ENCODE peak calls at places on chromosomes 12 and 14, in four cellular contexts. N is IMR-90, C is NCI-H2107, Y is left ventricle myocardium inferior. Z is an unnamed sample.

GRCh38 chr14:99035268-99035667 is 236.7 kb downstream of the BCL11B start:
- DNase-seq in N (no peak), C (no peak), Y (peak; percentile 59), Z (no peak)

GRCh38 chr12:122203968-122204828 is 689 bp downstream of the B3GNT4 start:
- DNase-seq in N (no peak), C (no peak), Y (no peak), Z (no peak)

GRCh38 chr12:1262008-1262407 is 271.0 kb downstream of the ERC1 start:
- DNase-seq in N (no peak), C (no peak), Y (no peak), Z (no peak)

GRCh38 chr14:94989946-94990345 is 167.4 kb downstream of the DICER1 start:
- DNase-seq in N (no peak), C (no peak), Y (no peak), Z (no peak)

GRCh38 chr12:108103517-108103916 is 25.6 kb upstream of the WSCD2 start:
- DNase-seq in N (no peak), C (no peak), Y (no peak), Z (no peak)

GRCh38 chr12:76410371-76410770 is 62.2 kb upstream of the BBS10 start:
- DNase-seq in N (no peak), C (no peak), Y (no peak), Z (no peak)

GRCh38 chr14:91315844-91316267 is 71.4 kb upstream of the GPR68 start:
- DNase-seq in N (no peak), C (no peak), Y (no peak), Z (no peak)

GRCh38 chr12:98084950-98085349 is 430.4 kb upstream of the TMPO start:
- DNase-seq in N (no peak), C (no peak), Y (no peak), Z (no peak)

GRCh38 chr12:4562034-4562657 is at the start of gene DYRK4:
- DNase-seq in N (peak; percentile 60), C (peak; percentile 55), Y (peak; percentile 86), Z (no peak)

GRCh38 chr12:57111046-57111698 is at the start of gene STAT6:
- DNase-seq in N (peak; percentile 87), C (no peak), Y (peak; percentile 76), Z (no peak)

Z was measured in NCI-H1436 treated with DMSO at 0.1 percent for 48 hours.